ENCODE peak calls at places on chromosome 9, in seven cellular contexts. H is HT-29; E is CD4-positive, alpha-beta T cell; B is nucleus accumbens; I is testis; A is GM13977; V is NCI-H2107. W is an unnamed sample.

GRCh38 chr9:70491798-70492736 is 77.6 kb upstream of the KLF9 start:
- DNase-seq in E (no peak), V (peak; percentile 7), H (no peak), I (no peak), B (no peak), A (no peak), W (no peak)

GRCh38 chr9:129597355-129598088 is 23.4 kb downstream of the C9orf50 start:
- DNase-seq in H (peak; percentile 94), B (no peak), V (no peak), E (no peak), I (peak; percentile 46), A (peak; percentile 73), W (no peak)

GRCh38 chr9:36154213-36154952 is 14.8 kb upstream of the CCIN start:
- DNase-seq in I (peak; percentile 77), B (peak; percentile 28), A (no peak), V (no peak), E (no peak), H (no peak), W (no peak)

GRCh38 chr9:114006931-114007691 is 71.0 kb downstream of the AMBP start:
- DNase-seq in H (no peak), B (no peak), E (no peak), I (peak; percentile 9), V (no peak), A (no peak), W (no peak)

GRCh38 chr9:89386797-89387196 is 68.5 kb downstream of the SECISBP2 start:
- DNase-seq in B (no peak), V (no peak), I (no peak), H (no peak), A (no peak), E (no peak), W (no peak)

GRCh38 chr9:134864821-134865190 is 15.8 kb upstream of the FCN2 start:
- DNase-seq in B (no peak), H (no peak), I (peak; percentile 9), E (no peak), V (no peak), A (no peak), W (no peak)

GRCh38 chr9:14313951-14314423 is at the start of gene NFIB:
- DNase-seq in I (peak; percentile 74), V (no peak), B (peak; percentile 63), H (peak; percentile 39), E (no peak), A (peak; percentile 38), W (peak; percentile 43)

GRCh38 chr9:80796662-80797426 is 892.5 kb downstream of the TLE1 start:
- DNase-seq in A (no peak), I (no peak), V (no peak), B (no peak), H (no peak), E (no peak), W (no peak)

GRCh38 chr9:86947146-86948081 is at the start of gene GAS1:
- DNase-seq in B (peak; percentile 80), H (peak; percentile 30), I (peak; percentile 95), V (no peak), A (peak; percentile 60), E (peak; percentile 55), W (peak; percentile 91)

GRCh38 chr9:6870650-6871477 is 113.1 kb downstream of the KDM4C start:
- DNase-seq in A (no peak), H (no peak), V (no peak), I (no peak), B (no peak), E (no peak), W (no peak)

GRCh38 chr9:21585756-21586752 is 103.9 kb upstream of the IFNE start:
- DNase-seq in B (no peak), E (no peak), H (peak; percentile 62), V (no peak), I (no peak), A (no peak), W (no peak)

GRCh38 chr9:128389395-128390149 is 18.4 kb downstream of the URM1 start:
- DNase-seq in H (no peak), I (no peak), B (peak; percentile 53), V (no peak), E (no peak), A (no peak), W (no peak)

GRCh38 chr9:81607593-81608288 is 81.6 kb downstream of the TLE1 start:
- DNase-seq in A (no peak), H (no peak), I (no peak), E (no peak), B (no peak), V (no peak), W (no peak)

GRCh38 chr9:92648447-92649406 is 21.2 kb downstream of the IPPK start:
- DNase-seq in V (no peak), B (no peak), A (no peak), I (no peak), H (no peak), E (no peak), W (no peak)

GRCh38 chr9:19431361-19432171 is 22.8 kb downstream of the ACER2 start:
- DNase-seq in B (no peak), E (no peak), I (peak; percentile 65), V (no peak), H (no peak), A (no peak), W (no peak)